ENCODE peak calls at places on chromosomes 16 and 17, in six cellular contexts. N is epithelial cell of esophagus, F is tibial nerve, W is heart left ventricle, P is A549, Y is lower lobe of right lung. X is an unnamed sample.

GRCh38 chr16:21028728-21029127 is 121.9 kb downstream of the DNAH3 start:
- DNase-seq in Y (no peak), F (no peak), P (no peak), N (no peak), W (no peak), X (no peak)

GRCh38 chr17:49738456-49739163 is 25.3 kb downstream of the FAM117A start:
- DNase-seq in Y (no peak), F (no peak), P (no peak), N (no peak), W (no peak), X (no peak)

GRCh38 chr17:56598471-56598870 is 5.0 kb downstream of the NOG start:
- DNase-seq in Y (no peak), F (no peak), P (no peak), N (no peak), W (no peak), X (no peak)

GRCh38 chr16:67406111-67406593 is 10.1 kb downstream of the ZDHHC1 start:
- DNase-seq in F (no peak), N (no peak), P (no peak), Y (no peak), W (no peak), X (no peak)

GRCh38 chr17:75077490-75078096 is 10.2 kb upstream of the SLC16A5 start:
- DNase-seq in W (peak; percentile 90), N (peak; percentile 28), F (no peak), Y (peak; percentile 88), P (no peak), X (no peak)

GRCh38 chr17:58643147-58643546 is 48.7 kb downstream of the TEX14 start:
- DNase-seq in N (peak; percentile 80), W (no peak), F (no peak), P (peak; percentile 56), Y (no peak), X (peak; percentile 46)

GRCh38 chr17:81237591-81238489 is 1.0 kb downstream of the TEPSIN start:
- DNase-seq in P (no peak), F (no peak), N (no peak), W (no peak), Y (no peak), X (no peak)

GRCh38 chr17:38705803-38706624 is 941 bp downstream of the MLLT6 start:
- DNase-seq in Y (peak; percentile 68), N (peak; percentile 29), W (peak; percentile 83), F (peak; percentile 35), P (peak; percentile 70), X (peak; percentile 40)

GRCh38 chr17:44197980-44198720 is 1.5 kb downstream of the ATXN7L3 start:
- DNase-seq in P (peak; percentile 75), F (no peak), N (peak; percentile 49), Y (no peak), W (no peak), X (peak; percentile 63)

GRCh38 chr17:71276071-71276470 is 844.7 kb upstream of the SOX9 start:
- DNase-seq in P (no peak), N (peak; percentile 53), Y (no peak), F (no peak), W (no peak), X (peak; percentile 88)

GRCh38 chr17:13385481-13385907 is 216.2 kb downstream of the HS3ST3A1 start:
- DNase-seq in F (no peak), Y (no peak), P (no peak), W (no peak), N (peak; percentile 37), X (peak; percentile 69)

GRCh38 chr17:74408262-74408661 is 23.6 kb upstream of the GPRC5C start:
- DNase-seq in N (no peak), Y (peak; percentile 57), P (peak; percentile 75), F (no peak), W (no peak), X (peak; percentile 18)

GRCh38 chr16:85465328-85466307 is 147.5 kb upstream of the GSE1 start:
- DNase-seq in P (no peak), F (no peak), W (peak; percentile 86), N (peak; percentile 34), Y (no peak), X (peak; percentile 10)

GRCh38 chr17:79778504-79779087 is 648 bp downstream of the CBX2 start:
- DNase-seq in Y (peak; percentile 49), P (no peak), W (peak; percentile 69), F (no peak), N (no peak), X (no peak)

GRCh38 chr17:41792835-41793748 is 6.6 kb upstream of the JUP start:
- DNase-seq in Y (peak; percentile 75), W (no peak), N (peak; percentile 98), F (no peak), P (peak; percentile 68), X (peak; percentile 97)

GRCh38 chr16:51416921-51417320 is 265.9 kb upstream of the SALL1 start:
- DNase-seq in F (no peak), P (no peak), W (no peak), N (no peak), Y (no peak), X (no peak)

GRCh38 chr16:63617047-63617989 is 1504.5 kb downstream of the CDH11 start:
- DNase-seq in F (no peak), W (peak; percentile 72), N (no peak), Y (no peak), P (no peak), X (no peak)
- H3K4me3 ChIP-seq in F (peak overlapping the region; percentile 37), W (peak overlapping the region; percentile 40), N (peak overlapping the region; percentile 51), Y (peak overlapping the region; percentile 33), P (peak overlapping the region; percentile 61), X (no peak overlapping the region)

DNA sequence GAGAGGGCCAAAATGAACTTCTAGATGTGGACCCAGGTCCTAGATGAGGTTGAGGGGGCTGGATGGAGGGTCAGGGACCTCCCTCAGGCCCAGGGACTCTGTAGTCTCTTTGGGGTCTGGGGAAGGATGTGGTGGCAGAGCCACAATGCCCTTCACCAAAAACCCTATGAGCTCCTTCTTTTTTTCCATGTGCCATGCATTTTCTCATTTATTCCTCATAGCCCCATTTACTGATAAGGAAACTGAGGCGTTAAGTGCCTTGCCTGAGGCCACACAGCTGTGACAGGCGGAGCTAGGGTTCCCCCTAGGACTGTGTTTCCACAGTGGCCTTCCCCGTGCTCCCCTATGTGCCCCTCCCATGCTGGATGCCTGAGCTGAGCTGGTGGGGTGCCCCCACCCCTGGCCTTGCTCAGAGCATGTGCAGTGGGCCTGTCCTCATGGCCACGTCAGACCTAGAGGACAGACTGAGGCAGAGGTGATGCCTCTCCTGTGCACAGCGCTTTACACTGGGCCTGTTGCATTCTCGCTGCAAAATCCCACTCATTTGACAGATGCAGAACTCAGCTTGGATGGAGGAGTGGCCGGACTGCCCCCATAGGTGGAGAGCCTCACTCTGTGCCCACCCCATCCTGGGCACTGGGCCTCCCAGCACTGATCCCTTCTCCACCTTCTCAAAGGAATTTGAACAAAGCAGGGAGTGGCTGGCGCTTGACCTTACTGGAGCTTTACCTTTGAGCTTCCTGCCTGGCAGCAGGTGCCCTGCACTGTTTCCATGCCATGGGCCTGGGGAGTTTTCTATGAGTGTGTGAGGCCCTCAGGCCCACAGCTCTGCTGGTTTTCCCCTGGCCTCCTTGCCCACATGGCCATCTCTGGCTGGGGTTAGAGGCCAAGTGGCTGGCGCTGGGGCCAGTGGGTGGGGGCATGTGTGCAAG is 2.5 kb downstream of the MAP2K3 start:
- DNase-seq in P (no peak), N (peak; percentile 44), W (peak; percentile 21), Y (no peak), F (no peak), X (peak; percentile 59)
- H3K4me3 ChIP-seq in P (peak overlapping the region; percentile 78), N (peak overlapping the region; percentile 74), W (peak overlapping the region; percentile 94), Y (peak overlapping the region; percentile 96), F (peak overlapping the region; percentile 62), X (peak overlapping the region; percentile 71)

GRCh38 chr17:51423421-51424160 is 163.2 kb downstream of the UTP18 start:
- DNase-seq in N (no peak), P (peak; percentile 39), W (no peak), Y (no peak), F (no peak), X (no peak)
- H3K4me3 ChIP-seq in N (no peak overlapping the region), P (peak overlapping the region; percentile 22), W (no peak overlapping the region), Y (no peak overlapping the region), F (no peak overlapping the region), X (no peak overlapping the region)

GRCh38 chr17:77455878-77456234 is 315.1 kb downstream of the SEC14L1 start:
- DNase-seq in P (no peak), N (no peak), F (no peak), W (no peak), Y (no peak), X (no peak)
- H3K4me3 ChIP-seq in P (no peak overlapping the region), N (no peak overlapping the region), F (no peak overlapping the region), W (no peak overlapping the region), Y (peak overlapping the region; percentile 38), X (no peak overlapping the region)

GRCh38 chr16:30028438-30029093 is 2.5 kb downstream of the TLCD3B start:
- DNase-seq in W (no peak), N (peak; percentile 29), P (no peak), F (no peak), Y (no peak), X (no peak)

GRCh38 chr16:30032083-30032819 is 1.2 kb upstream of the TLCD3B start:
- DNase-seq in N (peak; percentile 70), F (no peak), Y (no peak), P (no peak), W (no peak), X (peak; percentile 44)

GRCh38 chr16:30030841-30031413 is at the start of gene TLCD3B:
- DNase-seq in Y (no peak), N (no peak), P (no peak), F (no peak), W (no peak), X (no peak)

GRCh38 chr16:30031477-30031918 is 427 bp upstream of the TLCD3B start:
- DNase-seq in Y (no peak), P (no peak), W (no peak), F (no peak), N (no peak), X (no peak)

GRCh38 chr16:30030011-30030685 is 923 bp downstream of the TLCD3B start:
- DNase-seq in P (no peak), N (no peak), W (no peak), F (no peak), Y (no peak), X (no peak)
- H3K4me3 ChIP-seq in P (no peak overlapping the region), N (no peak overlapping the region), W (no peak overlapping the region), F (no peak overlapping the region), Y (no peak overlapping the region), X (no peak overlapping the region)

DNA sequence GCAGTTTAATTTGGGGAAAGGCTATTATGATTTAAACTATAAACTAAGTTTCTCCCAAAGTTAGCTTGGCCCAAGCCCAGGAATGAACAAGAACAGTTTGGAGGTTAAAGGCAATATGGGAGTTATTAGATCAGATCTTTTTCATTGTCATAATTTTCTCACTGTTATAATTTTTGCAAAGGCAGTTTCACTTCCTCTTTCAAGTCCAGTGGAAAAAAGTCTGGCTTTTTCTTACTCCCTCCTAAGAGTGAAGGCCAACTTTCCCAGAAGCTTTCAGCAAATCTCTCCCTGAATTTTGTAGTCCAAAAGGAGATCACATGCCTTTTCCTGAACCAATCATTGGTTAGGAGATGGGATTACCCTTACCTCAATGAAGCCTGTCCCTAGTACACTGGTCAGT is 9.1 kb upstream of the BLMH start:
- DNase-seq in F (no peak), W (no peak), P (no peak), Y (no peak), N (no peak), X (no peak)
- H3K4me3 ChIP-seq in F (no peak overlapping the region), W (no peak overlapping the region), P (no peak overlapping the region), Y (no peak overlapping the region), N (no peak overlapping the region), X (no peak overlapping the region)

X was measured in mammary epithelial cell.